ENCODE peak calls at places on chromosomes 5 and 9, in ten cellular contexts. T, Q, M, N, K, C, F, P, U and W are unnamed samples.

GRCh38 chr5:41012318-41012717 is 58.8 kb downstream of the MROH2B start:
- DNase-seq in T (no peak), Q (no peak), M (no peak), N (no peak), K (no peak), C (no peak), F (no peak), P (no peak), U (no peak), W (no peak)

GRCh38 chr9:100352201-100352726 is 478 bp downstream of the TEX10 start:
- DNase-seq in T (peak; percentile 41), Q (peak; percentile 26), M (peak; percentile 37), N (peak; percentile 28), K (no peak), C (peak; percentile 38), F (peak; percentile 56), P (peak; percentile 74), U (peak; percentile 32), W (peak; percentile 2)

GRCh38 chr9:89814340-89815040 is 209.7 kb downstream of the GADD45G start:
- DNase-seq in T (no peak), Q (no peak), M (no peak), N (no peak), K (no peak), C (peak; percentile 68), F (no peak), P (no peak), U (no peak), W (peak; percentile 11)

GRCh38 chr5:176381979-176382378 is 6.4 kb downstream of the NOP16 start:
- DNase-seq in T (no peak), Q (no peak), M (no peak), N (no peak), K (no peak), C (no peak), F (no peak), P (no peak), U (no peak), W (no peak)

GRCh38 chr5:148107608-148108007 is 43.8 kb downstream of the SPINK5 start:
- DNase-seq in T (no peak), Q (no peak), M (no peak), N (no peak), K (no peak), C (no peak), F (no peak), P (no peak), U (peak; percentile 14), W (no peak)

GRCh38 chr9:94576131-94576530 is 17.5 kb downstream of the FBP2 start:
- DNase-seq in T (no peak), Q (no peak), M (no peak), N (no peak), K (no peak), C (no peak), F (no peak), P (no peak), U (no peak), W (no peak)

GRCh38 chr5:14397717-14398116 is 183.9 kb upstream of the OTULINL start:
- DNase-seq in T (no peak), Q (no peak), M (peak; percentile 54), N (no peak), K (no peak), C (no peak), F (no peak), P (no peak), U (no peak), W (no peak)

GRCh38 chr9:79687131-79687447 is 115.3 kb downstream of the TLE4 start:
- DNase-seq in T (no peak), Q (no peak), M (no peak), N (no peak), K (peak; percentile 38), C (no peak), F (no peak), P (no peak), U (no peak), W (no peak)

GRCh38 chr9:2677927-2678889 is 39.1 kb upstream of the KCNV2 start:
- DNase-seq in T (no peak), Q (no peak), M (no peak), N (no peak), K (no peak), C (no peak), F (no peak), P (no peak), U (no peak), W (no peak)

GRCh38 chr5:127074466-127074865 is 1.2 kb upstream of the C5orf63 start:
- DNase-seq in T (no peak), Q (no peak), M (no peak), N (no peak), K (no peak), C (no peak), F (no peak), P (no peak), U (no peak), W (no peak)

GRCh38 chr5:154646841-154647759 is 108.1 kb upstream of the LARP1 start:
- DNase-seq in T (peak; percentile 85), Q (peak; percentile 43), M (peak; percentile 79), N (peak; percentile 42), K (no peak), C (no peak), F (peak; percentile 77), P (peak; percentile 70), U (no peak), W (no peak)

GRCh38 chr5:146797683-146798082 is 80.9 kb downstream of the PPP2R2B start:
- DNase-seq in T (no peak), Q (no peak), M (no peak), N (no peak), K (no peak), C (no peak), F (no peak), P (no peak), U (peak; percentile 17), W (no peak)

DNA sequence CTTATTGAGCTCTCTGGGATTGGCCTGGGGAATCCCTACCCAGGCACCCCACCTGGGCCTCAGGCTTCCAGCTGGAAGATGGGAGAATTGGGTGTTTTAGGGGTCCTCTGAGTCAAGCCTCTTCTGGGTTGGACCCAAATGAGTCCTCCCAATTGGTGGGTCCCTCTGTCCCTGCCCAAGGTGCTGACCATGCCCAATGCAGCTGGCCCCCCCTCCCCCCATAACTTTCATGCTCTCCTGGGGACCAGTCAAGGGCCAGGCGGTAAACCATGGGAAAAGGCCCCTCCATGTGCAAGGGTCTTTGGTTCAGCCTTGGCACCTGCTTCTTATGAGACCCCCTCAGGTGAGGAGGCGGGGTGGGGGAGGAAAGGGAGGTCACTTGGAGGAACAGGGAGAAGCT is 3.4 kb upstream of the PSD2 start:
- DNase-seq in T (no peak), Q (no peak), M (no peak), N (no peak), K (no peak), C (no peak), F (no peak), P (no peak), U (peak; percentile 21), W (no peak)
- H3K27me3 ChIP-seq in T (peaks cover 29% of the 10 kb centered on the region), Q (peaks cover 34% of the 10 kb centered on the region), M (peaks cover 9% of the 10 kb centered on the region), N (no peaks in the 10 kb centered on the region), K (peaks cover 28% of the 10 kb centered on the region), C (peaks cover 17% of the 10 kb centered on the region), F (peaks cover 32% of the 10 kb centered on the region), P (peaks cover 21% of the 10 kb centered on the region), U (peaks cover 69% of the 10 kb centered on the region), W (peaks cover 10% of the 10 kb centered on the region)

DNA sequence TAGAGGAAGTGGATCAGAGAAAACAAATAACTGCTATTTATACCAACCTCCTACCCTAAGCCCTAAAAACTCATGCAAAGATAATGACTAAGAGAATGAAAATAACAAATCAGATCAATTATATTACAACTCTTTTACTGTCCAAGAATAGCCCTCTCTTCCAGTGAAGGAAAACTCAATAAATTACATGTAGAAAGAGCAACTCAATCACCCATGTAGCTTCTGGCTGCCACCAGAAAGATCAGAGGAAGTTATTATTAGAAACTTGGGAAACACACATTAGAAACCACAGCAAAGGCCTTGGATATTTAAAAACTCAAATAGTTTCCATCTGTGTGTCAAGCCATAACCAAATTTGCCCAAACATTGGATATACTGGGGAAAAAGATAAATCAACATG is 134.0 kb upstream of the TARS1 start:
- DNase-seq in T (no peak), Q (no peak), M (no peak), N (no peak), K (no peak), C (no peak), F (no peak), P (no peak), U (no peak), W (no peak)
- H3K36me3 ChIP-seq in T (no peaks in the 10 kb centered on the region), Q (no peaks in the 10 kb centered on the region), M (no peaks in the 10 kb centered on the region), N (no peaks in the 10 kb centered on the region), K (no peaks in the 10 kb centered on the region), C (no peaks in the 10 kb centered on the region), F (no peaks in the 10 kb centered on the region), P (no peaks in the 10 kb centered on the region), U (no peaks in the 10 kb centered on the region), W (no peaks in the 10 kb centered on the region)

GRCh38 chr5:78592735-78593386 is 55.7 kb downstream of the LHFPL2 start:
- DNase-seq in T (no peak), Q (no peak), M (no peak), N (no peak), K (no peak), C (no peak), F (no peak), P (no peak), U (no peak), W (no peak)

GRCh38 chr5:78594946-78595921 is 53.3 kb downstream of the LHFPL2 start:
- DNase-seq in T (peak; percentile 58), Q (no peak), M (peak; percentile 68), N (peak; percentile 49), K (no peak), C (peak; percentile 54), F (no peak), P (peak; percentile 24), U (no peak), W (no peak)

GRCh38 chr5:78594014-78594413 is 54.6 kb downstream of the LHFPL2 start:
- DNase-seq in T (no peak), Q (no peak), M (no peak), N (no peak), K (no peak), C (no peak), F (no peak), P (no peak), U (no peak), W (no peak)

GRCh38 chr5:78591972-78592700 is 56.4 kb downstream of the LHFPL2 start:
- DNase-seq in T (no peak), Q (no peak), M (no peak), N (no peak), K (no peak), C (no peak), F (no peak), P (no peak), U (no peak), W (no peak)

DNA sequence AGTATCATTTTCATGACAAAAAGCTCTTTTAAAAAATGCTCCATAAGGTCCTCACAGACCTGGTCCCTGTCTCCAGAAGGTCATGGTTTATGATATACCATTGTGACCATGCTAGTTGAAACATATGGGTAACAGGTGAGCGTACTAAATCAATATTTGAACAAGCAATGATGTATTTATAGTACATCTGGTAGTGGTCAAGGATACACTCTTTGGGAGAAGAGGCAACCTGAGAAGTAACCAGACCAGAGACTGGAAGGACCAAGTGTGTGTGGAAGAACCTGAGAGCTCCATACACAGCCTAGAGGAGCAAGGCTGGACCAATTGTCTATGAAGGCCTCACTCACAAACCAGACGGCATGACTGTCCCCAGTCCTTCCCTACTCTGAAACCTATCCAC is 55.1 kb downstream of the LHFPL2 start:
- DNase-seq in T (no peak), Q (no peak), M (no peak), N (no peak), K (no peak), C (no peak), F (no peak), P (no peak), U (no peak), W (no peak)
- H3K4me1 ChIP-seq in T (peaks cover 7% of the 10 kb centered on the region), Q (peaks cover 3% of the 10 kb centered on the region), M (peaks cover 20% of the 10 kb centered on the region), N (peaks cover 37% of the 10 kb centered on the region), K (no peaks in the 10 kb centered on the region), C (peaks cover 36% of the 10 kb centered on the region), F (peaks cover 36% of the 10 kb centered on the region), P (peaks cover 22% of the 10 kb centered on the region), U (peaks cover 67% of the 10 kb centered on the region), W (no peaks in the 10 kb centered on the region)

GRCh38 chr9:116282598-116282997 is 129.0 kb downstream of the PAPPA start:
- DNase-seq in T (no peak), Q (no peak), M (no peak), N (no peak), K (no peak), C (no peak), F (no peak), P (no peak), U (no peak), W (no peak)
- H3K27me3 ChIP-seq in T (no peaks in the 10 kb centered on the region), Q (no peaks in the 10 kb centered on the region), M (no peaks in the 10 kb centered on the region), N (no peaks in the 10 kb centered on the region), K (no peaks in the 10 kb centered on the region), C (no peaks in the 10 kb centered on the region), F (no peaks in the 10 kb centered on the region), P (no peaks in the 10 kb centered on the region), U (no peaks in the 10 kb centered on the region), W (no peaks in the 10 kb centered on the region)